ENCODE peak calls at places on chromosomes 16 and 17, in nine cellular contexts. G is amniotic stem cell, Y is NCI-H460, R is breast epithelium, W is GM20000, N is GF-D8, X is DMS53, J is GM04503, B is NCI-H1092 treated with DMSO at 0.1 percent for 48 hours. Z is an unnamed sample.

GRCh38 chr17:80890551-80890930 is 101.1 kb upstream of the CHMP6 start:
- DNase-seq in Y (no peak), J (no peak), G (no peak), W (no peak), X (no peak), N (no peak), R (no peak), B (no peak), Z (no peak)

GRCh38 chr16:12157510-12158093 is 181.1 kb downstream of the SNX29 start:
- DNase-seq in Y (no peak), W (no peak), R (no peak), N (no peak), B (no peak), G (no peak), X (no peak), J (no peak), Z (no peak)

GRCh38 chr16:2044541-2044940 is 3.1 kb downstream of the NTHL1 start:
- DNase-seq in X (peak), J (no peak), G (no peak), B (no peak), Y (no peak), W (no peak), N (no peak), R (no peak), Z (no peak)

GRCh38 chr17:37490638-37491614 is 1.2 kb downstream of the DUSP14 start:
- DNase-seq in Y (peak), X (peak), G (peak), W (peak), R (no peak), B (no peak), N (peak), J (peak), Z (peak)

GRCh38 chr17:38358586-38359513 is 7.2 kb downstream of the SOCS7 start:
- DNase-seq in G (no peak), W (no peak), X (no peak), Y (no peak), R (no peak), J (peak), B (peak), N (no peak), Z (no peak)

GRCh38 chr17:48520631-48521045 is 10.2 kb downstream of the HOXB1 start:
- DNase-seq in X (no peak), J (no peak), N (no peak), Y (no peak), G (no peak), R (no peak), W (no peak), B (no peak), Z (peak)

GRCh38 chr17:7750321-7750821 is 32.8 kb downstream of the DNAH2 start:
- DNase-seq in R (no peak), J (peak), X (no peak), Y (no peak), N (no peak), B (no peak), W (no peak), G (peak), Z (no peak)

GRCh38 chr16:15903960-15904359 is 15.6 kb upstream of the CEP20 start:
- DNase-seq in B (no peak), G (no peak), Y (no peak), W (no peak), X (no peak), R (no peak), N (no peak), J (no peak), Z (no peak)

GRCh38 chr17:55735784-55736405 is 13.2 kb upstream of the TMEM100 start:
- DNase-seq in J (no peak), Y (peak), N (no peak), G (peak), R (no peak), B (no peak), X (peak), W (peak), Z (peak)

GRCh38 chr17:57406981-57407286 is 150.6 kb downstream of the MSI2 start:
- DNase-seq in B (no peak), Y (no peak), J (no peak), R (no peak), W (no peak), X (no peak), N (no peak), G (no peak), Z (no peak)

GRCh38 chr16:72808754-72809153 is 239.2 kb downstream of the ZFHX3 start:
- DNase-seq in B (no peak), G (no peak), R (no peak), J (no peak), Y (no peak), N (no peak), W (no peak), X (no peak), Z (no peak)

GRCh38 chr17:27327397-27327796 is 33.5 kb downstream of the WSB1 start:
- DNase-seq in N (no peak), B (no peak), Y (no peak), R (no peak), G (no peak), J (no peak), X (no peak), W (no peak), Z (no peak)

GRCh38 chr16:86971251-86971650 is 345.9 kb downstream of the C16orf95 start:
- DNase-seq in G (no peak), X (no peak), B (no peak), W (no peak), N (no peak), R (no peak), Y (no peak), J (no peak), Z (no peak)

GRCh38 chr17:231966-232807 is 50.7 kb upstream of the DOC2B start:
- DNase-seq in G (no peak), R (peak), W (peak), Y (no peak), B (no peak), X (no peak), N (no peak), J (no peak), Z (no peak)

GRCh38 chr16:62254847-62255246 is 218.6 kb upstream of the CDH8 start:
- DNase-seq in G (no peak), W (no peak), J (no peak), X (no peak), B (no peak), R (no peak), Y (no peak), N (no peak), Z (no peak)

GRCh38 chr17:76953926-76954325 is 85.7 kb downstream of the MGAT5B start:
- DNase-seq in X (no peak), J (no peak), B (peak), R (no peak), Y (no peak), N (no peak), W (no peak), G (no peak), Z (no peak)

GRCh38 chr16:67397812-67398545 is 4.7 kb upstream of the TPPP3 start:
- DNase-seq in Y (no peak), N (no peak), X (peak), R (no peak), B (no peak), J (no peak), G (no peak), W (no peak), Z (no peak)

GRCh38 chr17:80605326-80606066 is 60.9 kb downstream of the RPTOR start:
- DNase-seq in J (no peak), R (no peak), X (peak), B (no peak), Y (no peak), N (no peak), G (no peak), W (peak), Z (no peak)

GRCh38 chr17:44083250-44083849 is 12.8 kb downstream of the G6PC3 start:
- DNase-seq in Y (no peak), G (no peak), R (no peak), N (no peak), B (no peak), W (no peak), J (no peak), X (peak), Z (no peak)

GRCh38 chr17:1648582-1649115 is 1.0 kb downstream of the RILP start:
- DNase-seq in Y (peak), G (peak), W (peak), R (peak), J (no peak), B (peak), X (peak), N (peak), Z (peak)

GRCh38 chr16:4008116-4008515 is 108.1 kb downstream of the ADCY9 start:
- DNase-seq in G (no peak), J (no peak), X (no peak), R (no peak), N (no peak), B (no peak), W (no peak), Y (no peak), Z (no peak)

GRCh38 chr17:34620458-34620857 is 41.1 kb downstream of the TMEM132E start:
- DNase-seq in G (no peak), X (no peak), N (no peak), W (no peak), J (no peak), R (no peak), Y (no peak), B (no peak), Z (no peak)

GRCh38 chr17:49578963-49579500 is 3.4 kb downstream of the NXPH3 start:
- DNase-seq in G (no peak), J (no peak), R (no peak), X (no peak), W (no peak), B (no peak), N (no peak), Y (no peak), Z (no peak)

GRCh38 chr17:18182190-18182977 is 1.2 kb upstream of the ALKBH5 start:
- DNase-seq in B (no peak), N (no peak), G (no peak), W (no peak), X (peak), J (no peak), Y (no peak), R (no peak), Z (peak)

GRCh38 chr16:546909-547770 is 13.1 kb upstream of the PRR35 start:
- DNase-seq in N (peak), X (peak), R (peak), Y (peak), J (no peak), B (no peak), W (peak), G (no peak), Z (peak)

GRCh38 chr17:16212793-16213192 is 2.5 kb downstream of the NCOR1 start:
- DNase-seq in X (no peak), J (no peak), B (no peak), N (no peak), W (no peak), Y (no peak), R (no peak), G (no peak), Z (no peak)

GRCh38 chr17:68295086-68295485 is 3.8 kb downstream of the ARSG start:
- DNase-seq in B (no peak), R (no peak), J (no peak), Y (no peak), X (no peak), N (no peak), G (no peak), W (peak), Z (no peak)

GRCh38 chr16:3056336-3057180 is 8.9 kb upstream of the IL32 start:
- DNase-seq in Y (no peak), G (no peak), R (no peak), W (no peak), B (no peak), J (no peak), X (no peak), N (no peak), Z (no peak)

GRCh38 chr16:67423634-67424575 is 7.0 kb upstream of the HSD11B2 start:
- DNase-seq in B (no peak), Y (no peak), G (no peak), J (no peak), R (no peak), W (no peak), N (peak), X (no peak), Z (peak)

GRCh38 chr16:87012954-87013938 is 303.9 kb downstream of the C16orf95 start:
- DNase-seq in J (no peak), X (no peak), R (no peak), G (no peak), B (no peak), N (no peak), Y (no peak), W (no peak), Z (no peak)

GRCh38 chr17:75349589-75349988 is 55.9 kb downstream of the GRB2 start:
- DNase-seq in J (no peak), B (no peak), X (no peak), W (no peak), Y (no peak), N (no peak), G (no peak), R (no peak), Z (no peak)

GRCh38 chr17:81577278-81578000 is 25.3 kb upstream of the FAAP100 start:
- DNase-seq in B (no peak), W (no peak), J (no peak), G (no peak), N (peak), X (no peak), R (no peak), Y (no peak), Z (no peak)

GRCh38 chr16:68642436-68643064 is 2.6 kb upstream of the CDH3 start:
- DNase-seq in W (peak), N (no peak), X (peak), B (peak), G (no peak), R (no peak), J (no peak), Y (no peak), Z (peak)

GRCh38 chr17:45221081-45221996 is at the start of gene FMNL1:
- DNase-seq in G (no peak), Y (no peak), B (peak), N (peak), J (no peak), X (peak), W (peak), R (no peak), Z (peak)

GRCh38 chr16:83214671-83215070 is 587.9 kb downstream of the CDH13 start:
- DNase-seq in B (no peak), W (no peak), G (no peak), J (no peak), X (no peak), R (no peak), Y (no peak), N (no peak), Z (no peak)

GRCh38 chr17:80441133-80441578 is 26.2 kb downstream of the ENDOV start:
- DNase-seq in W (peak), R (no peak), N (no peak), Y (peak), X (no peak), G (peak), J (no peak), B (no peak), Z (peak)

GRCh38 chr16:30660424-30661251 is 2.4 kb downstream of the FBRS start:
- DNase-seq in X (no peak), R (no peak), Y (no peak), J (no peak), W (peak), N (no peak), G (no peak), B (no peak), Z (no peak)

GRCh38 chr17:1286379-1287106 is 7.1 kb downstream of the TRARG1 start:
- DNase-seq in R (no peak), G (no peak), N (no peak), W (no peak), J (no peak), X (peak), Y (no peak), B (no peak), Z (no peak)